ENCODE peak calls at places on chromosomes 12 and 14, in five cellular contexts. One of them, this sample, is unnamed.
A peak's percentile ranks its signal among the peaks of the same experiment; 100 is the strongest.

GRCh38 chr12:118103601-118104382 is at the start of gene VSIG10:
- DNase-seq in NCI-H774: peak; percentile 89
- DNase-seq in NCI-H2081: peak; percentile 74
- DNase-seq in CD4-positive, alpha-beta T cell: peak; percentile 6
- DNase-seq in heart right ventricle: peak; percentile 79
- DNase-seq in this sample: peak; percentile 92

GRCh38 chr14:104877806-104878550 is 12.9 kb downstream of the CEP170B start:
- DNase-seq in NCI-H774: no peak
- DNase-seq in NCI-H2081: no peak
- DNase-seq in CD4-positive, alpha-beta T cell: no peak
- DNase-seq in heart right ventricle: peak; percentile 7
- DNase-seq in this sample: no peak

GRCh38 chr12:125533434-125534029 is 468.3 kb downstream of the AACS start:
- DNase-seq in NCI-H774: peak; percentile 57
- DNase-seq in NCI-H2081: peak; percentile 22
- DNase-seq in CD4-positive, alpha-beta T cell: no peak
- DNase-seq in heart right ventricle: peak; percentile 19
- DNase-seq in this sample: no peak

GRCh38 chr12:106254724-106255123 is 6.9 kb upstream of the CKAP4 start:
- DNase-seq in NCI-H774: no peak
- DNase-seq in NCI-H2081: no peak
- DNase-seq in CD4-positive, alpha-beta T cell: no peak
- DNase-seq in heart right ventricle: no peak
- DNase-seq in this sample: no peak

GRCh38 chr12:12531194-12531593 is 31.5 kb downstream of the DUSP16 start:
- DNase-seq in NCI-H774: no peak
- DNase-seq in NCI-H2081: no peak
- DNase-seq in CD4-positive, alpha-beta T cell: no peak
- DNase-seq in heart right ventricle: no peak
- DNase-seq in this sample: no peak

GRCh38 chr12:19199322-19199721 is 69.8 kb downstream of the PLEKHA5 start:
- DNase-seq in NCI-H774: no peak
- DNase-seq in NCI-H2081: no peak
- DNase-seq in CD4-positive, alpha-beta T cell: no peak
- DNase-seq in heart right ventricle: no peak
- DNase-seq in this sample: no peak

GRCh38 chr14:73792476-73792875 is 59.2 kb upstream of the PTGR2 start:
- DNase-seq in NCI-H774: no peak
- DNase-seq in NCI-H2081: no peak
- DNase-seq in CD4-positive, alpha-beta T cell: no peak
- DNase-seq in heart right ventricle: no peak
- DNase-seq in this sample: peak; percentile 67

GRCh38 chr14:65940056-65940735 is 527.7 kb downstream of the FUT8 start:
- DNase-seq in NCI-H774: no peak
- DNase-seq in NCI-H2081: no peak
- DNase-seq in CD4-positive, alpha-beta T cell: no peak
- DNase-seq in heart right ventricle: no peak
- DNase-seq in this sample: no peak

GRCh38 chr12:75289678-75290200 is 40.4 kb downstream of the CAPS2 start:
- DNase-seq in NCI-H774: no peak
- DNase-seq in NCI-H2081: no peak
- DNase-seq in CD4-positive, alpha-beta T cell: no peak
- DNase-seq in heart right ventricle: no peak
- DNase-seq in this sample: no peak

GRCh38 chr14:97306785-97307246 is 509.6 kb downstream of the VRK1 start:
- DNase-seq in NCI-H774: no peak
- DNase-seq in NCI-H2081: no peak
- DNase-seq in CD4-positive, alpha-beta T cell: no peak
- DNase-seq in heart right ventricle: no peak
- DNase-seq in this sample: no peak

GRCh38 chr14:51554953-51555352 is 96.8 kb upstream of the FRMD6 start:
- DNase-seq in NCI-H774: no peak
- DNase-seq in NCI-H2081: no peak
- DNase-seq in CD4-positive, alpha-beta T cell: no peak
- DNase-seq in heart right ventricle: no peak
- DNase-seq in this sample: no peak

GRCh38 chr12:89067436-89067835 is 284.9 kb downstream of the DUSP6 start:
- DNase-seq in NCI-H774: no peak
- DNase-seq in NCI-H2081: no peak
- DNase-seq in CD4-positive, alpha-beta T cell: no peak
- DNase-seq in heart right ventricle: no peak
- DNase-seq in this sample: no peak

GRCh38 chr12:106498056-106498455 is 84.7 kb upstream of the RFX4 start:
- DNase-seq in NCI-H774: no peak
- DNase-seq in NCI-H2081: no peak
- DNase-seq in CD4-positive, alpha-beta T cell: no peak
- DNase-seq in heart right ventricle: peak; percentile 23
- DNase-seq in this sample: no peak

GRCh38 chr12:121949643-121950397 is 31.4 kb downstream of the CFAP251 start:
- DNase-seq in NCI-H774: no peak
- DNase-seq in NCI-H2081: no peak
- DNase-seq in CD4-positive, alpha-beta T cell: no peak
- DNase-seq in heart right ventricle: no peak
- DNase-seq in this sample: peak; percentile 9

GRCh38 chr12:132275110-132275531 is 54.3 kb downstream of the GALNT9 start:
- DNase-seq in NCI-H774: peak; percentile 35
- DNase-seq in NCI-H2081: peak; percentile 29
- DNase-seq in CD4-positive, alpha-beta T cell: no peak
- DNase-seq in heart right ventricle: peak; percentile 4
- DNase-seq in this sample: no peak

GRCh38 chr14:50520947-50521815 is 11.2 kb downstream of the MAP4K5 start:
- DNase-seq in NCI-H774: no peak
- DNase-seq in NCI-H2081: no peak
- DNase-seq in CD4-positive, alpha-beta T cell: no peak
- DNase-seq in heart right ventricle: no peak
- DNase-seq in this sample: no peak

GRCh38 chr14:100679707-100680438 is 46.8 kb upstream of the DLK1 start:
- DNase-seq in NCI-H774: no peak
- DNase-seq in NCI-H2081: no peak
- DNase-seq in CD4-positive, alpha-beta T cell: no peak
- DNase-seq in heart right ventricle: peak; percentile 54
- DNase-seq in this sample: no peak

GRCh38 chr12:116975779-116976393 is 65.1 kb downstream of the FBXW8 start:
- DNase-seq in NCI-H774: no peak
- DNase-seq in NCI-H2081: no peak
- DNase-seq in CD4-positive, alpha-beta T cell: no peak
- DNase-seq in heart right ventricle: no peak
- DNase-seq in this sample: no peak

GRCh38 chr14:45381091-45381490 is 128.1 kb upstream of the MIS18BP1 start:
- DNase-seq in NCI-H774: no peak
- DNase-seq in NCI-H2081: no peak
- DNase-seq in CD4-positive, alpha-beta T cell: no peak
- DNase-seq in heart right ventricle: no peak
- DNase-seq in this sample: no peak

GRCh38 chr12:72272731-72273498 is 745 bp downstream of the TRHDE start:
- DNase-seq in NCI-H774: no peak
- DNase-seq in NCI-H2081: peak; percentile 22
- DNase-seq in CD4-positive, alpha-beta T cell: no peak
- DNase-seq in heart right ventricle: peak; percentile 18
- DNase-seq in this sample: peak; percentile 87

GRCh38 chr14:95761436-95761835 is 47.5 kb upstream of the TCL1A start:
- DNase-seq in NCI-H774: no peak
- DNase-seq in NCI-H2081: no peak
- DNase-seq in CD4-positive, alpha-beta T cell: no peak
- DNase-seq in heart right ventricle: no peak
- DNase-seq in this sample: no peak

GRCh38 chr12:27176765-27177164 is 67.3 kb upstream of the STK38L start:
- DNase-seq in NCI-H774: no peak
- DNase-seq in NCI-H2081: no peak
- DNase-seq in CD4-positive, alpha-beta T cell: no peak
- DNase-seq in heart right ventricle: no peak
- DNase-seq in this sample: no peak

GRCh38 chr12:50224026-50224692 is 57.0 kb upstream of the CERS5 start:
- DNase-seq in NCI-H774: peak; percentile 87
- DNase-seq in NCI-H2081: peak; percentile 30
- DNase-seq in CD4-positive, alpha-beta T cell: peak; percentile 17
- DNase-seq in heart right ventricle: no peak
- DNase-seq in this sample: no peak

GRCh38 chr14:83071888-83072501 is 1538.3 kb upstream of the SEL1L start:
- DNase-seq in NCI-H774: no peak
- DNase-seq in NCI-H2081: peak; percentile 41
- DNase-seq in CD4-positive, alpha-beta T cell: no peak
- DNase-seq in heart right ventricle: no peak
- DNase-seq in this sample: no peak

This sample was measured in mesenteric fat pad.